ENCODE peak calls at places on chromosome 18, in eight cellular contexts. One of them, this sample, is unnamed.
A peak's percentile ranks its signal among the peaks of the same experiment; 100 is the strongest.

GRCh38 chr18:12034241-12035100 is 53.2 kb downstream of the IMPA2 start:
- DNase-seq in neural crest cell: no peak
- DNase-seq in K562: no peak
- DNase-seq in cardiac muscle cell: no peak
- DNase-seq in osteocyte: peak; percentile 60
- DNase-seq in thoracic aorta: no peak
- DNase-seq in GM06990: no peak
- DNase-seq in AG09309: no peak
- DNase-seq in this sample: no peak

GRCh38 chr18:6294119-6294784 is 120.5 kb downstream of the L3MBTL4 start:
- DNase-seq in neural crest cell: no peak
- DNase-seq in K562: no peak
- DNase-seq in cardiac muscle cell: no peak
- DNase-seq in osteocyte: no peak
- DNase-seq in thoracic aorta: no peak
- DNase-seq in GM06990: no peak
- DNase-seq in AG09309: no peak
- DNase-seq in this sample: no peak

GRCh38 chr18:48824231-48824970 is 126.4 kb downstream of the SMAD7 start:
- DNase-seq in neural crest cell: no peak
- DNase-seq in K562: no peak
- DNase-seq in cardiac muscle cell: no peak
- DNase-seq in osteocyte: peak; percentile 44
- DNase-seq in thoracic aorta: no peak
- DNase-seq in GM06990: no peak
- DNase-seq in AG09309: no peak
- DNase-seq in this sample: no peak

GRCh38 chr18:27136208-27136535 is 48.9 kb downstream of the CHST9 start:
- DNase-seq in neural crest cell: no peak
- DNase-seq in K562: no peak
- DNase-seq in cardiac muscle cell: no peak
- DNase-seq in osteocyte: no peak
- DNase-seq in thoracic aorta: no peak
- DNase-seq in GM06990: no peak
- DNase-seq in AG09309: no peak
- DNase-seq in this sample: no peak

GRCh38 chr18:11110509-11110908 is 38.9 kb downstream of the PIEZO2 start:
- DNase-seq in neural crest cell: no peak
- DNase-seq in K562: no peak
- DNase-seq in cardiac muscle cell: no peak
- DNase-seq in osteocyte: no peak
- DNase-seq in thoracic aorta: no peak
- DNase-seq in GM06990: no peak
- DNase-seq in AG09309: no peak
- DNase-seq in this sample: no peak

GRCh38 chr18:63142502-63143045 is 177.0 kb downstream of the BCL2 start:
- DNase-seq in neural crest cell: no peak
- DNase-seq in K562: no peak
- DNase-seq in cardiac muscle cell: no peak
- DNase-seq in osteocyte: no peak
- DNase-seq in thoracic aorta: no peak
- DNase-seq in GM06990: no peak
- DNase-seq in AG09309: no peak
- DNase-seq in this sample: no peak

GRCh38 chr18:58213445-58213844 is 169.4 kb downstream of the NEDD4L start:
- DNase-seq in neural crest cell: no peak
- DNase-seq in K562: no peak
- DNase-seq in cardiac muscle cell: no peak
- DNase-seq in osteocyte: no peak
- DNase-seq in thoracic aorta: no peak
- DNase-seq in GM06990: no peak
- DNase-seq in AG09309: peak; percentile 70
- DNase-seq in this sample: no peak

GRCh38 chr18:8882632-8883408 is 177.5 kb downstream of the MTCL1 start:
- DNase-seq in neural crest cell: peak; percentile 59
- DNase-seq in K562: peak; percentile 82
- DNase-seq in cardiac muscle cell: no peak
- DNase-seq in osteocyte: no peak
- DNase-seq in thoracic aorta: no peak
- DNase-seq in GM06990: no peak
- DNase-seq in AG09309: no peak
- DNase-seq in this sample: no peak

GRCh38 chr18:23386317-23386716 is 66.8 kb upstream of the RIOK3 start:
- DNase-seq in neural crest cell: no peak
- DNase-seq in K562: no peak
- DNase-seq in cardiac muscle cell: no peak
- DNase-seq in osteocyte: no peak
- DNase-seq in thoracic aorta: no peak
- DNase-seq in GM06990: no peak
- DNase-seq in AG09309: no peak
- DNase-seq in this sample: no peak

GRCh38 chr18:23231340-23232021 is 96.2 kb downstream of the CABLES1 start:
- DNase-seq in neural crest cell: no peak
- DNase-seq in K562: peak; percentile 23
- DNase-seq in cardiac muscle cell: no peak
- DNase-seq in osteocyte: no peak
- DNase-seq in thoracic aorta: peak; percentile 72
- DNase-seq in GM06990: peak; percentile 87
- DNase-seq in AG09309: peak; percentile 95
- DNase-seq in this sample: no peak

GRCh38 chr18:48993586-48993985 is 42.8 kb upstream of the SMAD7 start:
- DNase-seq in neural crest cell: no peak
- DNase-seq in K562: no peak
- DNase-seq in cardiac muscle cell: no peak
- DNase-seq in osteocyte: no peak
- DNase-seq in thoracic aorta: no peak
- DNase-seq in GM06990: no peak
- DNase-seq in AG09309: no peak
- DNase-seq in this sample: no peak

GRCh38 chr18:67695684-67696083 is 179.2 kb upstream of the DSEL start:
- DNase-seq in neural crest cell: no peak
- DNase-seq in K562: no peak
- DNase-seq in cardiac muscle cell: no peak
- DNase-seq in osteocyte: no peak
- DNase-seq in thoracic aorta: no peak
- DNase-seq in GM06990: no peak
- DNase-seq in AG09309: no peak
- DNase-seq in this sample: no peak
- TF ChIP-seq CTCF in neural crest cell: no peak
- TF ChIP-seq CTCF in K562: no peak
- TF ChIP-seq CTCF in cardiac muscle cell: no peak
- TF ChIP-seq CTCF in osteocyte: no peak
- TF ChIP-seq CTCF in thoracic aorta: no peak
- TF ChIP-seq CTCF in GM06990: no peak
- TF ChIP-seq CTCF in AG09309: no peak
- TF ChIP-seq CTCF in this sample: no peak

GRCh38 chr18:13217466-13217961 is 1.0 kb upstream of the LDLRAD4 start:
- DNase-seq in neural crest cell: peak; percentile 38
- DNase-seq in K562: peak; percentile 34
- DNase-seq in cardiac muscle cell: peak; percentile 70
- DNase-seq in osteocyte: no peak
- DNase-seq in thoracic aorta: no peak
- DNase-seq in GM06990: peak; percentile 36
- DNase-seq in AG09309: no peak
- DNase-seq in this sample: peak; percentile 70
- TF ChIP-seq CTCF in neural crest cell: no peak
- TF ChIP-seq CTCF in K562: no peak
- TF ChIP-seq CTCF in cardiac muscle cell: no peak
- TF ChIP-seq CTCF in osteocyte: no peak
- TF ChIP-seq CTCF in thoracic aorta: peak; percentile 6
- TF ChIP-seq CTCF in GM06990: no peak
- TF ChIP-seq CTCF in AG09309: no peak
- TF ChIP-seq CTCF in this sample: no peak

GRCh38 chr18:53698907-53699306 is 525.6 kb downstream of the MBD2 start:
- DNase-seq in neural crest cell: peak; percentile 29
- DNase-seq in K562: no peak
- DNase-seq in cardiac muscle cell: peak; percentile 79
- DNase-seq in osteocyte: no peak
- DNase-seq in thoracic aorta: no peak
- DNase-seq in GM06990: no peak
- DNase-seq in AG09309: no peak
- DNase-seq in this sample: peak; percentile 69
- TF ChIP-seq CTCF in neural crest cell: peak; percentile 76
- TF ChIP-seq CTCF in K562: no peak
- TF ChIP-seq CTCF in cardiac muscle cell: peak; percentile 60
- TF ChIP-seq CTCF in osteocyte: peak; percentile 50
- TF ChIP-seq CTCF in thoracic aorta: peak; percentile 41
- TF ChIP-seq CTCF in GM06990: peak; percentile 50
- TF ChIP-seq CTCF in AG09309: peak; percentile 37
- TF ChIP-seq CTCF in this sample: no peak

GRCh38 chr18:78883501-78883900 is 96.1 kb upstream of the SALL3 start:
- DNase-seq in neural crest cell: no peak
- DNase-seq in K562: no peak
- DNase-seq in cardiac muscle cell: no peak
- DNase-seq in osteocyte: no peak
- DNase-seq in thoracic aorta: no peak
- DNase-seq in GM06990: no peak
- DNase-seq in AG09309: no peak
- DNase-seq in this sample: no peak

GRCh38 chr18:78890388-78890787 is 89.2 kb upstream of the SALL3 start:
- DNase-seq in neural crest cell: no peak
- DNase-seq in K562: no peak
- DNase-seq in cardiac muscle cell: no peak
- DNase-seq in osteocyte: no peak
- DNase-seq in thoracic aorta: no peak
- DNase-seq in GM06990: no peak
- DNase-seq in AG09309: no peak
- DNase-seq in this sample: no peak

GRCh38 chr18:78882585-78882984 is 97.0 kb upstream of the SALL3 start:
- DNase-seq in neural crest cell: no peak
- DNase-seq in K562: no peak
- DNase-seq in cardiac muscle cell: no peak
- DNase-seq in osteocyte: no peak
- DNase-seq in thoracic aorta: no peak
- DNase-seq in GM06990: no peak
- DNase-seq in AG09309: no peak
- DNase-seq in this sample: no peak

GRCh38 chr18:78889250-78889649 is 90.4 kb upstream of the SALL3 start:
- DNase-seq in neural crest cell: no peak
- DNase-seq in K562: no peak
- DNase-seq in cardiac muscle cell: no peak
- DNase-seq in osteocyte: no peak
- DNase-seq in thoracic aorta: no peak
- DNase-seq in GM06990: no peak
- DNase-seq in AG09309: no peak
- DNase-seq in this sample: no peak

DNA sequence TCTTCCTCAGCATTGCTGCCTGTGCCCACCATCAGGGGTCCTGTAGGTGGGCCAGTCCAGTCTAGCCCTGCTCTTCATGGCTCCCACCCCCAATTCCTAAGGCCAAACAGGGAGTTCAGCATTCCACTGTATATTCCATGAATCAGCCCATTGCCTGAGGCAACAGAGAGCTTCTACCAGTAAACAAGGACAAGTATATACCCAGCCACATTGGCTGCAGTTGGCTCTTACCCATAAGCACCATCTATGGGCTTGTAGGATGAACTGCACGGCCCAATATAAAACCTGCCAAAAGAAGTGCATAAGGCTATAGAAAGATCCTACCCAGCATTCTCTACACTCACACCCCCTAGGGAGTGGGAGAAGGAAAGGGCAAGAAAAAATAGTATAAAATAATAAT is 95.1 kb upstream of the SALL3 start:
- DNase-seq in neural crest cell: no peak
- DNase-seq in K562: no peak
- DNase-seq in cardiac muscle cell: no peak
- DNase-seq in osteocyte: no peak
- DNase-seq in thoracic aorta: no peak
- DNase-seq in GM06990: no peak
- DNase-seq in AG09309: no peak
- DNase-seq in this sample: no peak
- TF ChIP-seq CTCF in neural crest cell: peak; percentile 23
- TF ChIP-seq CTCF in K562: no peak
- TF ChIP-seq CTCF in cardiac muscle cell: no peak
- TF ChIP-seq CTCF in osteocyte: no peak
- TF ChIP-seq CTCF in thoracic aorta: no peak
- TF ChIP-seq CTCF in GM06990: no peak
- TF ChIP-seq CTCF in AG09309: peak; percentile 6
- TF ChIP-seq CTCF in this sample: no peak

GRCh38 chr18:35862115-35862640 is 110.3 kb upstream of the RMP24 start:
- DNase-seq in neural crest cell: no peak
- DNase-seq in K562: no peak
- DNase-seq in cardiac muscle cell: peak; percentile 12
- DNase-seq in osteocyte: peak; percentile 6
- DNase-seq in thoracic aorta: no peak
- DNase-seq in GM06990: no peak
- DNase-seq in AG09309: no peak
- DNase-seq in this sample: no peak

GRCh38 chr18:35856178-35856577 is 116.3 kb upstream of the RMP24 start:
- DNase-seq in neural crest cell: no peak
- DNase-seq in K562: no peak
- DNase-seq in cardiac muscle cell: no peak
- DNase-seq in osteocyte: peak; percentile 10
- DNase-seq in thoracic aorta: no peak
- DNase-seq in GM06990: no peak
- DNase-seq in AG09309: no peak
- DNase-seq in this sample: no peak

GRCh38 chr18:35861367-35862114 is 110.9 kb upstream of the RMP24 start:
- DNase-seq in neural crest cell: no peak
- DNase-seq in K562: no peak
- DNase-seq in cardiac muscle cell: peak; percentile 62
- DNase-seq in osteocyte: peak; percentile 19
- DNase-seq in thoracic aorta: no peak
- DNase-seq in GM06990: peak; percentile 3
- DNase-seq in AG09309: no peak
- DNase-seq in this sample: no peak
- TF ChIP-seq CTCF in neural crest cell: no peak
- TF ChIP-seq CTCF in K562: no peak
- TF ChIP-seq CTCF in cardiac muscle cell: no peak
- TF ChIP-seq CTCF in osteocyte: no peak
- TF ChIP-seq CTCF in thoracic aorta: no peak
- TF ChIP-seq CTCF in GM06990: no peak
- TF ChIP-seq CTCF in AG09309: no peak
- TF ChIP-seq CTCF in this sample: no peak

GRCh38 chr18:44901283-44901682 is 220.6 kb downstream of the SETBP1 start:
- DNase-seq in neural crest cell: no peak
- DNase-seq in K562: no peak
- DNase-seq in cardiac muscle cell: no peak
- DNase-seq in osteocyte: no peak
- DNase-seq in thoracic aorta: no peak
- DNase-seq in GM06990: no peak
- DNase-seq in AG09309: no peak
- DNase-seq in this sample: peak; percentile 31
- TF ChIP-seq CTCF in neural crest cell: peak; percentile 24
- TF ChIP-seq CTCF in K562: peak; percentile 4
- TF ChIP-seq CTCF in cardiac muscle cell: peak; percentile 32
- TF ChIP-seq CTCF in osteocyte: peak; percentile 33
- TF ChIP-seq CTCF in thoracic aorta: no peak
- TF ChIP-seq CTCF in GM06990: no peak
- TF ChIP-seq CTCF in AG09309: peak; percentile 33
- TF ChIP-seq CTCF in this sample: peak; percentile 27